ENCODE peak calls at places on chromosomes 13 and 19, in five cellular contexts. W is ELF-1; J is bronchial epithelial cell; B is T-helper 2 cell treated with Interferon-gamma antibody and Interleukin-4, amounts not matched to agents 5 μg/mL and 100 μg/mL, for 36 hours; D is T-cell. C is an unnamed sample.

GRCh38 chr19:43674630-43674982 is 4.6 kb upstream of the PLAUR start:
- DNase-seq in J (peak), W (no peak), D (no peak), B (no peak), C (no peak)

GRCh38 chr13:32624441-32624840 is 38.2 kb downstream of the PDS5B start:
- DNase-seq in D (no peak), J (no peak), W (no peak), B (no peak), C (no peak)

GRCh38 chr13:44815507-44816074 is 173.7 kb downstream of the NUFIP1 start:
- DNase-seq in B (peak), D (no peak), W (peak), J (peak), C (peak)

GRCh38 chr19:35636651-35637050 is 4.9 kb upstream of the ETV2 start:
- DNase-seq in D (no peak), B (no peak), J (no peak), W (no peak), C (no peak)

GRCh38 chr19:18062043-18062442 is 24.7 kb downstream of the IL12RB1 start:
- DNase-seq in D (no peak), B (no peak), J (no peak), W (no peak), C (no peak)

GRCh38 chr19:47778954-47779351 is 450 bp downstream of the SELENOW start:
- DNase-seq in D (no peak), B (no peak), W (no peak), J (no peak), C (peak)

GRCh38 chr13:99926014-99926731 is 45.4 kb downstream of the ZIC5 start:
- DNase-seq in W (no peak), D (no peak), B (no peak), J (peak), C (no peak)

GRCh38 chr19:19269952-19270694 is 3.0 kb downstream of the TM6SF2 start:
- DNase-seq in D (no peak), W (no peak), B (no peak), J (no peak), C (no peak)